ENCODE peak calls at places on chromosomes 16 and 17, in four cellular contexts. X is thoracic aorta; T is stimulated activated CD4-positive, alpha-beta T cell treated with anti-CD3 and anti-CD28 coated beads, Interleukin-1b, Interleukin-23, amount 100 ng/mL, for 1 hour; Y is activated CD8-positive, alpha-beta memory T cell treated with anti-CD3 and anti-CD28 coated beads for 48 hours. Z is an unnamed sample.

GRCh38 chr17:78785011-78785662 is 3.1 kb upstream of the CYTH1 start:
- DNase-seq in X (no peak), T (no peak), Y (no peak), Z (no peak)

GRCh38 chr17:60381958-60382357 is 10.0 kb downstream of the USP32 start:
- DNase-seq in X (no peak), T (no peak), Y (no peak), Z (no peak)

GRCh38 chr17:51684214-51684613 is 423.9 kb downstream of the UTP18 start:
- DNase-seq in X (no peak), T (no peak), Y (no peak), Z (no peak)

GRCh38 chr17:5832886-5833285 is 237.3 kb upstream of the WSCD1 start:
- DNase-seq in X (no peak), T (no peak), Y (no peak), Z (peak; percentile 93)

GRCh38 chr16:30369091-30369937 is 980 bp downstream of the TBC1D10B start:
- DNase-seq in X (no peak), T (no peak), Y (no peak), Z (no peak)

GRCh38 chr16:2008009-2008526 is 1.6 kb downstream of the ZNF598 start:
- DNase-seq in X (no peak), T (no peak), Y (no peak), Z (no peak)

GRCh38 chr17:10121971-10122707 is 76.3 kb downstream of the GAS7 start:
- DNase-seq in X (no peak), T (no peak), Y (no peak), Z (no peak)

GRCh38 chr17:17455173-17455572 is 21.6 kb upstream of the MED9 start:
- DNase-seq in X (no peak), T (no peak), Y (no peak), Z (no peak)

GRCh38 chr16:11977206-11978041 is 890 bp downstream of the SNX29 start:
- DNase-seq in X (no peak), T (no peak), Y (no peak), Z (no peak)

GRCh38 chr16:85029413-85029794 is 1.8 kb downstream of the KIAA0513 start:
- DNase-seq in X (no peak), T (peak; percentile 32), Y (no peak), Z (no peak)

GRCh38 chr17:40524243-40524965 is 23.0 kb upstream of the TNS4 start:
- DNase-seq in X (no peak), T (no peak), Y (no peak), Z (no peak)

GRCh38 chr16:13021996-13022395 is 120.6 kb downstream of the SHISA9 start:
- DNase-seq in X (no peak), T (no peak), Y (no peak), Z (peak; percentile 6)

GRCh38 chr17:39599006-39599664 is 8.6 kb downstream of the NEUROD2 start:
- DNase-seq in X (no peak), T (no peak), Y (no peak), Z (no peak)

GRCh38 chr17:28379814-28380571 is 8.5 kb downstream of the SARM1 start:
- DNase-seq in X (no peak), T (no peak), Y (no peak), Z (no peak)

GRCh38 chr17:30950669-30951399 is 20.0 kb upstream of the RNF135 start:
- DNase-seq in X (peak; percentile 25), T (no peak), Y (no peak), Z (no peak)

GRCh38 chr16:83847371-83848225 is 39.8 kb downstream of the HSBP1 start:
- DNase-seq in X (no peak), T (no peak), Y (no peak), Z (no peak)

GRCh38 chr17:27778193-27778592 is 22.1 kb downstream of the NOS2 start:
- DNase-seq in X (no peak), T (no peak), Y (no peak), Z (no peak)

GRCh38 chr17:17712268-17712924 is 31.1 kb downstream of the RAI1 start:
- DNase-seq in X (no peak), T (no peak), Y (no peak), Z (peak; percentile 84)

GRCh38 chr16:89150090-89150835 is 21.3 kb upstream of the CDH15 start:
- DNase-seq in X (no peak), T (no peak), Y (no peak), Z (no peak)

GRCh38 chr17:45096141-45096540 is 35.0 kb downstream of the NMT1 start:
- DNase-seq in X (no peak), T (no peak), Y (no peak), Z (peak; percentile 43)

GRCh38 chr17:64554028-64554637 is 47.4 kb downstream of the CEP95 start:
- DNase-seq in X (no peak), T (no peak), Y (no peak), Z (no peak)

GRCh38 chr17:67160791-67161190 is 84.2 kb downstream of the HELZ start:
- DNase-seq in X (no peak), T (no peak), Y (no peak), Z (no peak)

GRCh38 chr17:38716368-38717005 is 11.4 kb downstream of the MLLT6 start:
- DNase-seq in X (no peak), T (no peak), Y (no peak), Z (no peak)

GRCh38 chr17:37672545-37673078 is 29.4 kb upstream of the DDX52 start:
- DNase-seq in X (no peak), T (no peak), Y (no peak), Z (no peak)

GRCh38 chr17:49851387-49852291 is 3.8 kb upstream of the TAC4 start:
- DNase-seq in X (no peak), T (peak; percentile 22), Y (peak; percentile 40), Z (no peak)

GRCh38 chr16:69520413-69520799 is 45.4 kb upstream of the NFAT5 start:
- DNase-seq in X (no peak), T (no peak), Y (no peak), Z (no peak)

GRCh38 chr16:12535535-12536411 is 267.9 kb downstream of the CPPED1 start:
- DNase-seq in X (no peak), T (no peak), Y (no peak), Z (no peak)

GRCh38 chr16:57092786-57093301 is 461 bp downstream of the CPNE2 start:
- DNase-seq in X (no peak), T (no peak), Y (no peak), Z (no peak)

GRCh38 chr17:79237448-79238053 is 162.9 kb downstream of the ENGASE start:
- DNase-seq in X (no peak), T (no peak), Y (no peak), Z (no peak)

GRCh38 chr16:13312063-13312462 is 410.7 kb downstream of the SHISA9 start:
- DNase-seq in X (no peak), T (no peak), Y (no peak), Z (no peak)

Z was measured in SW 1271.